ENCODE peak calls at places on chromosomes 7 and 10, in ten cellular contexts. W, M, H, F, L, P, K, S, D and R are unnamed samples.

GRCh38 chr7:122300607-122301079 is 3.9 kb downstream of the FEZF1 start:
- DNase-seq in D (no peak), W (no peak), H (no peak), K (peak; percentile 17), M (peak; percentile 88), P (no peak), L (no peak), S (no peak), F (no peak), R (no peak)

GRCh38 chr7:155577509-155577905 is 31.1 kb upstream of the CNPY1 start:
- DNase-seq in F (no peak), D (no peak), M (no peak), H (no peak), K (no peak), P (no peak), W (no peak), L (no peak), S (no peak), R (no peak)

GRCh38 chr10:62037890-62038608 is 136.6 kb downstream of the ARID5B start:
- DNase-seq in S (no peak), W (no peak), D (no peak), L (no peak), H (no peak), M (no peak), K (no peak), P (no peak), F (no peak), R (peak; percentile 62)

GRCh38 chr10:43113201-43113893 is 24.9 kb upstream of the CSGALNACT2 start:
- DNase-seq in F (no peak), K (no peak), W (no peak), S (no peak), P (no peak), H (no peak), L (no peak), M (no peak), D (no peak), R (no peak)

GRCh38 chr7:2025188-2025587 is 207.6 kb downstream of the MAD1L1 start:
- DNase-seq in F (no peak), S (no peak), M (no peak), P (no peak), K (no peak), D (no peak), W (no peak), H (no peak), L (no peak), R (no peak)

GRCh38 chr7:78852951-78853350 is 600.5 kb downstream of the MAGI2 start:
- DNase-seq in D (peak; percentile 7), K (no peak), H (no peak), M (no peak), W (no peak), F (no peak), P (no peak), L (no peak), S (no peak), R (no peak)

GRCh38 chr7:157461805-157462771 is 125.3 kb downstream of the DNAJB6 start:
- DNase-seq in D (no peak), L (no peak), H (no peak), K (peak; percentile 36), S (no peak), W (no peak), F (no peak), M (peak; percentile 53), P (no peak), R (peak; percentile 52)

GRCh38 chr7:67738958-67739357 is 742.3 kb downstream of the TYW1 start:
- DNase-seq in M (no peak), P (no peak), W (no peak), S (no peak), L (peak; percentile 69), D (no peak), H (no peak), K (no peak), F (no peak), R (no peak)

GRCh38 chr7:79593819-79594218 is 140.4 kb upstream of the MAGI2 start:
- DNase-seq in D (no peak), K (no peak), S (no peak), M (peak; percentile 81), W (no peak), P (no peak), H (no peak), F (no peak), L (no peak), R (no peak)

GRCh38 chr7:7620644-7621210 is 19.8 kb upstream of the UMAD1 start:
- DNase-seq in W (no peak), S (no peak), F (no peak), D (no peak), L (no peak), P (no peak), H (no peak), K (no peak), M (no peak), R (no peak)

GRCh38 chr10:13617146-13617545 is 30.4 kb downstream of the PRPF18 start:
- DNase-seq in S (no peak), F (no peak), H (no peak), D (no peak), P (no peak), W (no peak), L (no peak), K (no peak), M (no peak), R (no peak)

GRCh38 chr7:46990761-46991160 is 591.1 kb downstream of the TNS3 start:
- DNase-seq in H (no peak), D (peak; percentile 41), K (no peak), M (no peak), W (no peak), P (no peak), F (no peak), S (no peak), L (no peak), R (no peak)

GRCh38 chr10:95437669-95438068 is 123.5 kb downstream of the SORBS1 start:
- DNase-seq in H (no peak), L (no peak), S (no peak), W (no peak), P (no peak), M (no peak), K (no peak), D (no peak), F (no peak), R (no peak)

GRCh38 chr7:80542398-80542797 is 30.5 kb upstream of the GNAT3 start:
- DNase-seq in P (no peak), F (no peak), L (no peak), K (no peak), S (peak; percentile 84), D (peak; percentile 86), W (no peak), M (no peak), H (no peak), R (no peak)

GRCh38 chr10:92667078-92667477 is 22.7 kb upstream of the HHEX start:
- DNase-seq in M (no peak), W (no peak), K (no peak), D (no peak), S (no peak), P (no peak), H (no peak), F (no peak), L (no peak), R (no peak)

GRCh38 chr7:24135003-24135817 is 148.8 kb upstream of the NPY start:
- DNase-seq in P (no peak), K (no peak), M (no peak), W (no peak), D (no peak), L (no peak), S (no peak), F (no peak), H (no peak), R (no peak)

GRCh38 chr10:6328708-6329423 is 126.1 kb downstream of the PFKFB3 start:
- DNase-seq in F (no peak), L (no peak), M (no peak), W (no peak), S (no peak), K (no peak), H (no peak), P (no peak), D (no peak), R (no peak)

GRCh38 chr10:75108684-75109458 is 2.6 kb upstream of the SAMD8 start:
- DNase-seq in P (no peak), F (no peak), H (no peak), M (no peak), W (peak; percentile 75), L (no peak), S (no peak), K (no peak), D (peak; percentile 39), R (peak; percentile 49)

GRCh38 chr10:1205450-1206030 is 149.4 kb downstream of the WDR37 start:
- DNase-seq in M (no peak), S (no peak), K (no peak), P (no peak), L (no peak), H (no peak), W (no peak), F (no peak), D (no peak), R (no peak)

GRCh38 chr7:27241189-27242045 is 1.2 kb upstream of the EVX1 start:
- DNase-seq in S (no peak), W (peak; percentile 33), L (no peak), F (no peak), K (no peak), M (no peak), D (no peak), P (no peak), H (no peak), R (no peak)

GRCh38 chr10:86244296-86244695 is 122.3 kb downstream of the GRID1 start:
- DNase-seq in D (no peak), S (no peak), H (no peak), P (no peak), L (no peak), M (no peak), K (no peak), F (no peak), W (peak; percentile 67), R (no peak)

GRCh38 chr7:147607151-147607800 is 983.3 kb upstream of the C7orf33 start:
- DNase-seq in D (no peak), M (no peak), H (no peak), S (no peak), W (no peak), L (no peak), K (no peak), P (no peak), F (no peak), R (no peak)

GRCh38 chr7:76512941-76513816 is 2.8 kb downstream of the UPK3B start:
- DNase-seq in L (no peak), S (no peak), W (peak; percentile 48), K (no peak), M (no peak), P (no peak), F (no peak), D (peak; percentile 34), H (no peak), R (no peak)

GRCh38 chr10:83007521-83007920 is 1131.8 kb upstream of the GHITM start:
- DNase-seq in H (no peak), P (no peak), K (no peak), L (no peak), S (no peak), M (no peak), W (no peak), F (no peak), D (no peak), R (no peak)

GRCh38 chr7:6346581-6346980 is 74.2 kb upstream of the CYTH3 start:
- DNase-seq in F (no peak), H (no peak), S (no peak), L (no peak), W (no peak), K (no peak), M (peak; percentile 26), P (no peak), D (no peak), R (peak; percentile 78)

GRCh38 chr7:18125536-18125935 is 97.9 kb upstream of the PRPS1L1 start:
- DNase-seq in K (no peak), W (no peak), M (peak; percentile 53), L (no peak), S (no peak), F (no peak), P (no peak), H (no peak), D (peak; percentile 28), R (no peak)

GRCh38 chr7:155183655-155184054 is 113.5 kb downstream of the HTR5A start:
- DNase-seq in D (no peak), H (no peak), W (no peak), L (no peak), K (no peak), P (no peak), S (no peak), F (no peak), M (no peak), R (no peak)

GRCh38 chr10:44628921-44629320 is 244.0 kb upstream of the CXCL12 start:
- DNase-seq in P (no peak), F (no peak), D (peak; percentile 78), H (no peak), S (peak; percentile 51), W (no peak), L (peak; percentile 26), K (no peak), M (no peak), R (no peak)